ENCODE peak calls at places on chromosome 12, in five cellular contexts. N, W, F, T and Y are unnamed samples.

GRCh38 chr12:71865166-71865713 is 25.7 kb downstream of the TBC1D15 start:
- DNase-seq in N (no peak), W (no peak), F (peak; percentile 95), T (peak; percentile 95), Y (no peak)

GRCh38 chr12:4107436-4107878 is 166.1 kb upstream of the CCND2 start:
- DNase-seq in N (peak; percentile 62), W (no peak), F (peak; percentile 65), T (peak; percentile 29), Y (peak; percentile 83)

GRCh38 chr12:34398706-34399630 is 376.7 kb downstream of the ALG10 start:
- DNase-seq in N (peak; percentile 0), W (peak; percentile 32), F (no peak), T (no peak), Y (no peak)

GRCh38 chr12:92469837-92470236 is 233.0 kb upstream of the PLEKHG7 start:
- DNase-seq in N (no peak), W (peak; percentile 68), F (peak; percentile 36), T (no peak), Y (no peak)

GRCh38 chr12:78963439-78964222 is 99.1 kb downstream of the SYT1 start:
- DNase-seq in N (no peak), W (no peak), F (peak; percentile 76), T (no peak), Y (no peak)

GRCh38 chr12:11771895-11772502 is 122.5 kb downstream of the ETV6 start:
- DNase-seq in N (no peak), W (no peak), F (peak; percentile 25), T (no peak), Y (no peak)

GRCh38 chr12:9750276-9751203 is 10.2 kb downstream of the CD69 start:
- DNase-seq in N (peak; percentile 36), W (no peak), F (peak; percentile 70), T (peak; percentile 73), Y (peak; percentile 83)

GRCh38 chr12:74015118-74015517 is 522.5 kb upstream of the ATXN7L3B start:
- DNase-seq in N (no peak), W (no peak), F (no peak), T (no peak), Y (no peak)

GRCh38 chr12:54412348-54412747 is 6.7 kb downstream of the ITGA5 start:
- DNase-seq in N (no peak), W (peak; percentile 46), F (no peak), T (no peak), Y (no peak)

GRCh38 chr12:116540617-116541152 is 18.5 kb upstream of the MAP1LC3B2 start:
- DNase-seq in N (no peak), W (no peak), F (no peak), T (no peak), Y (no peak)

GRCh38 chr12:65014504-65015271 is 106.4 kb downstream of the WIF1 start:
- DNase-seq in N (no peak), W (no peak), F (no peak), T (no peak), Y (no peak)